ENCODE peak calls at places on chromosomes 11 and 22, in eight cellular contexts. A, M, E, D, X, Y, J and R are unnamed samples.

GRCh38 chr22:28029201-28029948 is 110.3 kb upstream of the PITPNB start:
- DNase-seq in A (no peak), M (peak), E (no peak), D (peak), X (peak), Y (peak), J (peak), R (peak)

GRCh38 chr22:19149047-19149883 is 827 bp downstream of the GSC2 start:
- DNase-seq in A (peak), M (no peak), E (no peak), D (no peak), X (no peak), Y (no peak), J (no peak), R (no peak)

GRCh38 chr11:690738-691633 is 4.0 kb downstream of the DEAF1 start:
- DNase-seq in A (peak), M (no peak), E (no peak), D (no peak), X (no peak), Y (no peak), J (no peak), R (no peak)

GRCh38 chr22:24224468-24224867 is 20.4 kb downstream of the GGT5 start:
- DNase-seq in A (no peak), M (no peak), E (no peak), D (no peak), X (no peak), Y (no peak), J (no peak), R (no peak)

GRCh38 chr11:62921573-62922188 is 518 bp upstream of the CHRM1 start:
- DNase-seq in A (no peak), M (no peak), E (no peak), D (no peak), X (no peak), Y (no peak), J (no peak), R (no peak)

GRCh38 chr11:130760515-130761125 is 155.7 kb downstream of the SNX19 start:
- DNase-seq in A (no peak), M (no peak), E (no peak), D (no peak), X (no peak), Y (no peak), J (no peak), R (no peak)

GRCh38 chr11:108698844-108699642 is 34.2 kb downstream of the DDX10 start:
- DNase-seq in A (no peak), M (no peak), E (no peak), D (no peak), X (no peak), Y (no peak), J (no peak), R (no peak)

GRCh38 chr11:74232316-74232950 is 61.3 kb downstream of the PPME1 start:
- DNase-seq in A (peak), M (no peak), E (peak), D (no peak), X (no peak), Y (peak), J (no peak), R (no peak)

GRCh38 chr11:64661622-64662021 is 61.4 kb downstream of the NRXN2 start:
- DNase-seq in A (no peak), M (no peak), E (no peak), D (no peak), X (peak), Y (no peak), J (no peak), R (no peak)

GRCh38 chr22:19287076-19287724 is 4.3 kb downstream of the CLTCL1 start:
- DNase-seq in A (no peak), M (no peak), E (no peak), D (no peak), X (no peak), Y (no peak), J (no peak), R (peak)

GRCh38 chr11:60130496-60130895 is 42.0 kb downstream of the MS4A2 start:
- DNase-seq in A (peak), M (no peak), E (no peak), D (no peak), X (no peak), Y (peak), J (peak), R (no peak)

GRCh38 chr11:127806486-127806885 is 780.9 kb downstream of the ETS1 start:
- DNase-seq in A (no peak), M (no peak), E (no peak), D (no peak), X (no peak), Y (no peak), J (no peak), R (no peak)

GRCh38 chr22:21696115-21696514 is 30.3 kb downstream of the PPIL2 start:
- DNase-seq in A (no peak), M (no peak), E (no peak), D (no peak), X (no peak), Y (no peak), J (no peak), R (no peak)

GRCh38 chr11:115201121-115201792 is 303.0 kb downstream of the CADM1 start:
- DNase-seq in A (no peak), M (no peak), E (no peak), D (no peak), X (no peak), Y (no peak), J (no peak), R (no peak)

GRCh38 chr11:128709402-128709801 is 15.5 kb downstream of the FLI1 start:
- DNase-seq in A (no peak), M (no peak), E (no peak), D (no peak), X (no peak), Y (no peak), J (peak), R (no peak)

GRCh38 chr11:48142886-48143285 is 73.7 kb upstream of the OR4B1 start:
- DNase-seq in A (no peak), M (no peak), E (no peak), D (no peak), X (no peak), Y (no peak), J (no peak), R (no peak)

GRCh38 chr11:13105237-13105844 is 96.2 kb downstream of the RASSF10 start:
- DNase-seq in A (no peak), M (peak), E (no peak), D (no peak), X (no peak), Y (no peak), J (peak), R (peak)

GRCh38 chr11:94504689-94505293 is 7.5 kb upstream of the C11orf97 start:
- DNase-seq in A (peak), M (no peak), E (no peak), D (no peak), X (no peak), Y (no peak), J (no peak), R (no peak)

GRCh38 chr11:72760543-72761400 is 8.6 kb upstream of the ARAP1 start:
- DNase-seq in A (no peak), M (no peak), E (no peak), D (no peak), X (no peak), Y (no peak), J (no peak), R (no peak)

GRCh38 chr11:134497586-134497985 is 85.5 kb upstream of the B3GAT1 start:
- DNase-seq in A (no peak), M (no peak), E (no peak), D (peak), X (peak), Y (peak), J (no peak), R (no peak)

GRCh38 chr22:47307326-47307725 is 544.9 kb downstream of the TBC1D22A start:
- DNase-seq in A (no peak), M (no peak), E (no peak), D (no peak), X (no peak), Y (no peak), J (no peak), R (no peak)

GRCh38 chr11:103395612-103396011 is 286.4 kb downstream of the DYNC2H1 start:
- DNase-seq in A (no peak), M (no peak), E (no peak), D (no peak), X (no peak), Y (no peak), J (no peak), R (no peak)

GRCh38 chr11:65609711-65610110 is 4.3 kb downstream of the MAP3K11 start:
- DNase-seq in A (no peak), M (no peak), E (no peak), D (no peak), X (no peak), Y (no peak), J (no peak), R (no peak)

GRCh38 chr22:45112136-45112879 is 51.4 kb upstream of the NUP50 start:
- DNase-seq in A (no peak), M (no peak), E (no peak), D (no peak), X (no peak), Y (no peak), J (no peak), R (peak)

GRCh38 chr22:19064354-19065054 is 57.7 kb downstream of the DGCR2 start:
- DNase-seq in A (no peak), M (no peak), E (no peak), D (no peak), X (no peak), Y (no peak), J (no peak), R (no peak)

GRCh38 chr11:119094816-119095065 is 6.9 kb downstream of the DPAGT1 start:
- DNase-seq in A (no peak), M (peak), E (no peak), D (peak), X (peak), Y (peak), J (peak), R (peak)

GRCh38 chr22:27581241-27581640 is 220.3 kb downstream of the MN1 start:
- DNase-seq in A (no peak), M (no peak), E (no peak), D (no peak), X (no peak), Y (no peak), J (no peak), R (no peak)

GRCh38 chr22:37674951-37675929 is at the start of gene LGALS1:
- DNase-seq in A (peak), M (peak), E (peak), D (peak), X (peak), Y (no peak), J (peak), R (peak)

GRCh38 chr22:49915610-49916009 is 2.6 kb downstream of the ALG12 start:
- DNase-seq in A (no peak), M (no peak), E (no peak), D (no peak), X (peak), Y (no peak), J (no peak), R (peak)

GRCh38 chr11:94194712-94195111 is 66.1 kb downstream of the PANX1 start:
- DNase-seq in A (no peak), M (no peak), E (no peak), D (no peak), X (no peak), Y (no peak), J (no peak), R (no peak)

GRCh38 chr11:11555228-11555627 is 66.6 kb downstream of the GALNT18 start:
- DNase-seq in A (no peak), M (no peak), E (no peak), D (no peak), X (peak), Y (no peak), J (peak), R (peak)

GRCh38 chr11:69981119-69981770 is 96.9 kb upstream of the ANO1 start:
- DNase-seq in A (no peak), M (no peak), E (no peak), D (peak), X (peak), Y (no peak), J (no peak), R (no peak)

GRCh38 chr11:106473089-106473722 is 395.7 kb downstream of the AASDHPPT start:
- DNase-seq in A (no peak), M (no peak), E (no peak), D (no peak), X (no peak), Y (no peak), J (no peak), R (no peak)

GRCh38 chr11:126307706-126308105 is 3.8 kb downstream of the DCPS start:
- DNase-seq in A (no peak), M (no peak), E (no peak), D (peak), X (no peak), Y (no peak), J (no peak), R (no peak)

GRCh38 chr11:26243426-26243825 is 88.5 kb upstream of the ANO3 start:
- DNase-seq in A (no peak), M (no peak), E (no peak), D (no peak), X (no peak), Y (no peak), J (no peak), R (no peak)

GRCh38 chr11:122656073-122656630 is 630 bp downstream of the UBASH3B start:
- DNase-seq in A (no peak), M (peak), E (no peak), D (peak), X (peak), Y (no peak), J (peak), R (peak)

GRCh38 chr22:43343262-43343988 is at the start of gene SCUBE1:
- DNase-seq in A (peak), M (peak), E (peak), D (peak), X (peak), Y (no peak), J (peak), R (peak)

GRCh38 chr22:43341565-43341964 is 1.6 kb downstream of the SCUBE1 start:
- DNase-seq in A (no peak), M (no peak), E (no peak), D (no peak), X (no peak), Y (no peak), J (no peak), R (no peak)

GRCh38 chr22:43345356-43345755 is 2.2 kb upstream of the SCUBE1 start:
- DNase-seq in A (no peak), M (no peak), E (no peak), D (no peak), X (no peak), Y (no peak), J (no peak), R (no peak)

GRCh38 chr22:43345761-43346261 is 2.6 kb upstream of the SCUBE1 start:
- DNase-seq in A (no peak), M (no peak), E (no peak), D (no peak), X (no peak), Y (no peak), J (no peak), R (no peak)

DNA sequence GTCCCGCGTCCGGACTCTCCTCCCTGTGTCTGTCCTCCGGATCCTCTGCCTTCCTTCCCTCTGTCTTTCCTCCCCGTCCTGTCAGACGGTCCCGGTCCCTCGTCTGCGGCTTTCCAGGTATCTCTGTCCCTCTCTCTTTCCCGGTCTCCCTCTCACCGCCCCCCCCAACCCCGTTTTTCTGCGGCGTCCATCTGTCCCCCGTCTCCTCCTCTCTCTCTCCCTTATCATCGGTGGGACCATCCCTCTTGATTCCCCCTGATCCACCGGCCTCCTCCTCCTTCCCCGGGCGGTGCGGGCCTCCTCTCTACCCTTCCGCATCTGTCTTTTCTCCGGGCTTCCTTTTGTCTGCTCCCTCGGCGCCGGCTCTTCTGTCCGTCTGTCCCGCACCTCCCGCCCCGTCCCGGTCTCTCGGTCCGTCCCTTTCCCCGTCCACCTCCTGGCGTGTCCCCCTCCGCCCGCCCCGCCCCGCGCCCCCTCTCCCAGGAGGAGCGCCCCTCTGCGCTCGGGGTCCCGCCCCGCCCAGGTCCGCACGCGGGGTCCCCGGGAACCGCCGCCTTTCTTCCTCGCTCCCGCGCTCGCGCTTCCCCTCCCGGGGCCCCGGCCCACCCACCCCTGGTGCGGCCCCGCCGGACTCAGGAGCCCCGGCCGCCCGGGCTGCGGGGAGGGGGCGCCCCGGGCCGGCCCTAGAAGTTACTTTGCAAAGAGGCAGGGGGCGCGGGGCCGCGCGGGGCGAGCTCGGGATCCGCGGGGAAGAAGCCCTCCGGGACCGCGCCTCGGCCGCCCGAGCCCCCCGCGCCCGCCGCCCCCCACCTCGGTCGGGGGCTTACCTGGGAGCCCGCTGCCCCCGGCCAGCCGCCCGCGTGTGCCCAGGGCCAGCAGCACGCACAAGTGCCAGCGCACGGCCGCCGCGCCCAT is 568 bp downstream of the SCUBE1 start:
- DNase-seq in A (no peak), M (no peak), E (no peak), D (no peak), X (no peak), Y (no peak), J (no peak), R (no peak)
- H3K4me3 ChIP-seq in A (no peak), M (no peak), E (no peak), D (peak), X (no peak), Y (no peak), J (no peak), R (peak)

DNA sequence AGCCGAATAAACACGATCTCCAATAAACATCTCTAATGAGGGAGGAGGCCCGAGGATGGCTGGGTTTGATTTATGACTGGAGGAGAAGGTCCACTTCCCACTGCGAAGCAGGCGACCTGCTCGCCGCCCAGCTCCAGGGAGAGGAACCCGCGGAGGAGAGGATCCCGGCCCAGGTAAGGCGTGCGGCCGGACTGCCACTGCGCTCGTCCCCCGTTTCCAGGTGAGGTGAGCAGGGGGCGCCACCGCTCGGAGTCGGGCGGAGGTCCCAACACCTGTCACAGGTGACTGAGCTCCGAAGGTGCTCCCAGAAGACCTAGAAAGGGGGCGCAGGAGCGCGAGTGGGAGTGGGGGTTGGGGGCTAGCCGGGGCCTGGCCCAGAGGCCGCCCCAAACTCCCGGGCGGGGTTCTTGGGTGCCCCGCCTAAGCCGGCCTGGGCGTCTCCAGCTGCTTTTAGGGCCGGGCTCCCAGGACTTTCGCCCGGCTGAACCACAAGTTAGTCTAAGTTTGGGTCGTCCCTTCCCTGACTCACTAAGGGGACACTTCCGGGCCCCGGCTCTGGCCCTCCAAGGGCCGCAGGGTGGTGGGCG is 5.4 kb upstream of the PAX6 start:
- DNase-seq in A (no peak), M (no peak), E (no peak), D (peak), X (no peak), Y (no peak), J (no peak), R (no peak)
- H3K4me3 ChIP-seq in A (no peak), M (peak), E (peak), D (no peak), X (peak), Y (no peak), J (no peak), R (peak)

GRCh38 chr11:30749268-30749667 is 163.1 kb upstream of the MPPED2 start:
- DNase-seq in A (no peak), M (no peak), E (no peak), D (no peak), X (no peak), Y (no peak), J (no peak), R (no peak)
- H3K4me3 ChIP-seq in A (no peak), M (no peak), E (no peak), D (no peak), X (no peak), Y (no peak), J (no peak), R (no peak)

GRCh38 chr11:66858939-66859685 is 2.2 kb downstream of the LRFN4 start:
- DNase-seq in A (no peak), M (no peak), E (no peak), D (no peak), X (peak), Y (no peak), J (no peak), R (no peak)

GRCh38 chr11:66856496-66857233 is at the start of gene LRFN4:
- DNase-seq in A (peak), M (no peak), E (no peak), D (no peak), X (no peak), Y (no peak), J (no peak), R (no peak)

GRCh38 chr11:66857234-66857926 is 516 bp downstream of the LRFN4 start:
- DNase-seq in A (no peak), M (no peak), E (no peak), D (no peak), X (peak), Y (no peak), J (no peak), R (no peak)

GRCh38 chr11:66858186-66858938 is 1.5 kb downstream of the LRFN4 start:
- DNase-seq in A (no peak), M (no peak), E (no peak), D (no peak), X (peak), Y (no peak), J (no peak), R (no peak)

GRCh38 chr11:66857927-66858185 is 992 bp downstream of the LRFN4 start:
- DNase-seq in A (no peak), M (no peak), E (no peak), D (no peak), X (no peak), Y (no peak), J (no peak), R (no peak)
- H3K4me3 ChIP-seq in A (no peak), M (no peak), E (no peak), D (no peak), X (no peak), Y (peak), J (no peak), R (no peak)

GRCh38 chr11:117815262-117815803 is 9.2 kb downstream of the FXYD2 start:
- DNase-seq in A (peak), M (peak), E (peak), D (no peak), X (peak), Y (no peak), J (no peak), R (no peak)

GRCh38 chr11:117816151-117816741 is 8.3 kb downstream of the FXYD2 start:
- DNase-seq in A (no peak), M (no peak), E (no peak), D (no peak), X (peak), Y (no peak), J (no peak), R (peak)

GRCh38 chr11:117817213-117818035 is 7.1 kb downstream of the FXYD2 start:
- DNase-seq in A (peak), M (peak), E (peak), D (peak), X (peak), Y (no peak), J (peak), R (peak)

GRCh38 chr11:117818036-117818858 is 6.3 kb downstream of the FXYD2 start:
- DNase-seq in A (no peak), M (no peak), E (peak), D (no peak), X (peak), Y (no peak), J (no peak), R (peak)

DNA sequence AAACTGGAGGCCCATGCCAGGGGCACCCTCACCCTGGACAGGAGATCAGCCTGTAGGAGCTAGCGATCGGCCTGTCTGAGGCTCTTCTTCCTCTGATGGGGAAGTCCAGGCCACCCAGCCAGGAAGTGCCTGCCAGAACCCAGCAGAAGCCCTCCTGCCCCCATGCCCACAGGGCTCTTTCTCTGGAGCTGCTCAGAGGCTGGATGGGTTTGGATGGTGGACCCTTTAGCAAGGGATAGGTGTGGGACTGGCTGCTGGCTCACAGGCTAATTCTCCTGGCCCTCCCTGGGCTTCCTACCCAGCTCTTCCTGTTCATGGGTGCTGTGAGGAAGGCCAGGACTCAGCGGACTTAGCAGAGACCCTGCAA is 7.7 kb downstream of the FXYD2 start:
- DNase-seq in A (no peak), M (no peak), E (no peak), D (no peak), X (peak), Y (no peak), J (no peak), R (peak)
- H3K4me3 ChIP-seq in A (no peak), M (no peak), E (no peak), D (no peak), X (peak), Y (no peak), J (no peak), R (no peak)

GRCh38 chr11:78022397-78023396 is at the start of gene KCTD14:
- DNase-seq in A (no peak), M (peak), E (no peak), D (peak), X (peak), Y (no peak), J (peak), R (no peak)
- H3K4me3 ChIP-seq in A (no peak), M (peak), E (no peak), D (peak), X (peak), Y (no peak), J (no peak), R (peak)